ENCODE peak calls at places on chromosomes 12 and 14, in six cellular contexts. I, P, B, G, X and S are unnamed samples.

GRCh38 chr12:53058674-53059433 is 9.0 kb downstream of the TNS2 start:
- DNase-seq in G (no peak), X (no peak), I (no peak), B (no peak), P (no peak), S (no peak)

GRCh38 chr14:104138891-104139459 is 588 bp downstream of the KIF26A start:
- DNase-seq in G (no peak), I (no peak), P (no peak), B (no peak), X (no peak), S (peak; percentile 47)

GRCh38 chr14:25400607-25401206 is 350.8 kb upstream of the STXBP6 start:
- DNase-seq in G (peak; percentile 31), I (peak; percentile 70), P (peak; percentile 63), B (peak; percentile 83), X (peak; percentile 55), S (peak; percentile 67)

GRCh38 chr14:24064091-24064795 is 7.1 kb upstream of the CPNE6 start:
- DNase-seq in P (no peak), G (no peak), I (no peak), B (no peak), X (no peak), S (no peak)

GRCh38 chr12:104201238-104202001 is 14.2 kb upstream of the TXNRD1 start:
- DNase-seq in G (peak; percentile 55), B (peak; percentile 86), I (peak; percentile 55), X (peak; percentile 62), P (peak; percentile 70), S (peak; percentile 77)

GRCh38 chr12:2243275-2243674 is 190.5 kb downstream of the CACNA1C start:
- DNase-seq in X (no peak), I (no peak), B (no peak), P (peak; percentile 60), G (peak; percentile 63), S (no peak)

GRCh38 chr14:94601961-94602391 is 10.2 kb upstream of the SERPINA3 start:
- DNase-seq in G (peak; percentile 96), B (no peak), X (no peak), P (peak; percentile 96), I (peak; percentile 53), S (no peak)

GRCh38 chr12:104315326-104316224 is 12.0 kb downstream of the EID3 start:
- DNase-seq in X (no peak), G (no peak), B (no peak), I (no peak), P (no peak), S (no peak)

GRCh38 chr12:321606-322326 is 59.1 kb upstream of the SLC6A13 start:
- DNase-seq in G (no peak), B (no peak), X (no peak), P (peak; percentile 22), I (peak; percentile 30), S (no peak)

GRCh38 chr12:12083688-12084087 is 12.9 kb downstream of the BCL2L14 start:
- DNase-seq in B (no peak), G (peak; percentile 40), X (no peak), I (no peak), P (no peak), S (no peak)

GRCh38 chr12:13597166-13597565 is 384.2 kb downstream of the GRIN2B start:
- DNase-seq in I (no peak), B (no peak), P (no peak), X (no peak), G (no peak), S (no peak)

GRCh38 chr12:14923944-14924343 is 14.4 kb downstream of the ERP27 start:
- DNase-seq in X (no peak), G (no peak), I (no peak), P (no peak), B (no peak), S (no peak)

GRCh38 chr12:123813349-123813748 is 51.2 kb downstream of the DNAH10 start:
- DNase-seq in I (no peak), X (no peak), B (no peak), P (peak; percentile 75), G (peak; percentile 48), S (no peak)

GRCh38 chr14:53062856-53063255 is 90.3 kb downstream of the DDHD1 start:
- DNase-seq in G (peak; percentile 76), P (peak; percentile 32), X (no peak), I (no peak), B (no peak), S (no peak)

GRCh38 chr14:68780358-68781160 is 12.3 kb downstream of the ZFP36L1 start:
- DNase-seq in I (no peak), P (peak; percentile 82), B (no peak), G (peak; percentile 73), X (no peak), S (peak; percentile 51)

GRCh38 chr14:68777644-68778043 is 15.2 kb downstream of the ZFP36L1 start:
- DNase-seq in I (no peak), G (no peak), B (no peak), P (no peak), X (no peak), S (no peak)

GRCh38 chr14:68782091-68782981 is 10.5 kb downstream of the ZFP36L1 start:
- DNase-seq in X (no peak), B (no peak), P (no peak), G (no peak), I (no peak), S (no peak)

GRCh38 chr14:68781161-68782021 is 11.5 kb downstream of the ZFP36L1 start:
- DNase-seq in G (no peak), P (no peak), X (no peak), B (no peak), I (no peak), S (no peak)

GRCh38 chr14:68779761-68780323 is 13.0 kb downstream of the ZFP36L1 start:
- DNase-seq in B (no peak), I (peak; percentile 96), X (no peak), G (peak; percentile 97), P (peak; percentile 97), S (no peak)
- H2AFZ ChIP-seq in B (no peak overlapping the region), I (peak overlapping the region; percentile 24), X (no peak overlapping the region), G (no peak overlapping the region), P (no peak overlapping the region), S (no peak overlapping the region)

GRCh38 chr12:76259660-76260389 is 88.4 kb downstream of the BBS10 start:
- DNase-seq in I (no peak), B (no peak), G (peak; percentile 92), X (no peak), P (peak; percentile 91), S (no peak)
- H2AFZ ChIP-seq in I (no peak overlapping the region), B (no peak overlapping the region), G (no peak overlapping the region), X (peak overlapping the region; percentile 1), P (peak overlapping the region; percentile 23), S (no peak overlapping the region)

GRCh38 chr14:102913341-102914211 is 8.9 kb upstream of the AMN start:
- DNase-seq in B (no peak), I (no peak), G (no peak), X (no peak), P (no peak), S (no peak)

GRCh38 chr14:102910442-102910841 is 12.0 kb upstream of the AMN start:
- DNase-seq in P (no peak), I (no peak), X (no peak), B (no peak), G (no peak), S (no peak)

GRCh38 chr14:102909911-102910310 is 12.6 kb upstream of the AMN start:
- DNase-seq in I (no peak), P (no peak), B (no peak), G (no peak), X (no peak), S (no peak)

GRCh38 chr14:102911991-102912761 is 10.3 kb upstream of the AMN start:
- DNase-seq in P (no peak), X (no peak), I (no peak), B (no peak), G (no peak), S (no peak)

DNA sequence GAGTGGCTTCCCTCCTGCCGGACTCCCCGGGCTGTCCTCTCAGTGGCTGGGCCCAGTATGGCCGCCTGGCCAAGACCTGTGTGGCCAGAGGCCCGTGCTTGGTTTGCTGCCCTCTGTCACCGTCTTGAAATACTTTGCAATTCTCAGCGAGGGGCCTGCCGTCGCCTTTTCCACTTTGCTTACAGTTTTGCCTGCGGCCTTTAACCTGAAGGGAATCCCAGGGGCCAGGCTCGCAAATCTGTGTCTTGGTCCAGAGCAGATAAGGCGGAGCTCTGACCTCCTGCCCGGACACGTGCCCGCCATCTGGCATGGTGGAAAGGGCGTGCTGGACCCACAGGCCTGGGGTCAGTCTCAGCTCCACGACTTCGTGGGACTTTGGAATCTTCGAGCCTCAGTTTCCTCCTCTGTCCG is 10.9 kb upstream of the AMN start:
- DNase-seq in G (no peak), I (no peak), X (no peak), B (no peak), P (no peak), S (no peak)
- H2AFZ ChIP-seq in G (no peak overlapping the region), I (no peak overlapping the region), X (no peak overlapping the region), B (no peak overlapping the region), P (no peak overlapping the region), S (no peak overlapping the region)

GRCh38 chr12:42728287-42728686 is 138.7 kb upstream of the PRICKLE1 start:
- DNase-seq in I (no peak), X (no peak), G (no peak), P (no peak), B (no peak), S (no peak)

GRCh38 chr12:42732908-42733411 is 143.4 kb upstream of the PRICKLE1 start:
- DNase-seq in G (peak; percentile 52), B (no peak), I (no peak), X (no peak), P (no peak), S (no peak)

GRCh38 chr12:42729532-42729895 is 140.0 kb upstream of the PRICKLE1 start:
- DNase-seq in G (peak; percentile 75), X (no peak), B (no peak), P (peak; percentile 14), I (no peak), S (no peak)

GRCh38 chr12:42728770-42729531 is 139.4 kb upstream of the PRICKLE1 start:
- DNase-seq in X (no peak), B (no peak), I (no peak), P (no peak), G (no peak), S (no peak)

DNA sequence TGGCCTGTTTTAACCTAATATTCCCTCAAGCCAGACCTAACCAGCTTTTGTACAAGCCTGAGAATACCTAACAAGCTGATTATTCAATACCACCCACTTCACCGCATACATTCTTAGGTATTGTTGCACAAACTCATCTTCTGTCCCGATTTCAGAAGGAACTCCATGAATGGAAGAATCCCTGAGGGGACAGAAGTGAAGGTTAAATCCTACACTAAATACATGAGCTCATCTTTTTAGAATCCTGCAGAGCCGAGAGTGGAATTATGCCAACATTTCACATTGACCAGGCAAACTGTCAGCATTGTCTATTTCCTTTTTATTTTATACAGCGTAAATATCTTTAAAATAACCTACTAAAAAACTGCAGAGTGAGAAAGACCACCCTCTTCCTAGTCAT is 140.7 kb upstream of the PRICKLE1 start:
- DNase-seq in P (peak; percentile 14), G (peak; percentile 64), B (no peak), X (no peak), I (no peak), S (no peak)
- H2AFZ ChIP-seq in P (no peak overlapping the region), G (no peak overlapping the region), B (no peak overlapping the region), X (peak overlapping the region; percentile 39), I (no peak overlapping the region), S (no peak overlapping the region)

DNA sequence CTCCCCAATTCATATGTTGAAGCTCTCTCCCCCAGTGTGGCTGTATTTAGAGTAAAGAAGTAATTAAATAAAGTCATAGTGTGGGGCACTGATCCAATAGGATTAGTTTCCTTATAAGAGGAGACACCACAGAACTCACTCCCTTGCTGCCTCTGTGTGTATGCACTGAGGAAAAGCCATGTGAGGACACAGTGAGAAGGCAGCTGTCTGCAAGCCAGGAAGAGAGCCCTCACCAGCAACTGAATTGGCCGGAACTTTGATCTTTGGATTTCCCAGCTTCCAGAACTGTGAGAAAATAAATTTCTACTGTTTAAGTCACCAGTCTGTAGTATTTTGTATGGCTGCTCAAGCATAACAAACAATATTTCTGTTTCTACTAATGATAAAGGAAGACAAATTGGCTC is 368.7 kb upstream of the PRICKLE1 start:
- DNase-seq in B (no peak), G (peak; percentile 63), P (no peak), X (no peak), I (no peak), S (no peak)
- H2AFZ ChIP-seq in B (no peak overlapping the region), G (no peak overlapping the region), P (no peak overlapping the region), X (no peak overlapping the region), I (no peak overlapping the region), S (no peak overlapping the region)